ENCODE peak calls at places on chromosomes 1 and 21, in seven cellular contexts. One of them, this sample, is unnamed. For H3K4me1, the result is how much of the 10 kb centered on the place peaks cover.

GRCh38 chr1:58782308-58783089 is 1.3 kb downstream of the JUN start:
- DNase-seq in tibial nerve: peak
- DNase-seq in heart left ventricle: peak
- DNase-seq in H9: peak
- DNase-seq in uterus: peak
- DNase-seq in kidney: peak
- DNase-seq in left ventricle myocardium inferior: peak
- DNase-seq in this sample: no peak

GRCh38 chr21:43300496-43301423 is 126.2 kb downstream of the SIK1 start:
- DNase-seq in H9: no peak
- DNase-seq in heart left ventricle: peak
- DNase-seq in tibial nerve: peak
- DNase-seq in uterus: no peak
- DNase-seq in left ventricle myocardium inferior: peak
- DNase-seq in kidney: peak
- DNase-seq in this sample: no peak

GRCh38 chr1:65691962-65692361 is 100.7 kb upstream of the PDE4B start:
- DNase-seq in heart left ventricle: no peak
- DNase-seq in kidney: no peak
- DNase-seq in uterus: no peak
- DNase-seq in H9: no peak
- DNase-seq in tibial nerve: no peak
- DNase-seq in left ventricle myocardium inferior: no peak
- DNase-seq in this sample: no peak

GRCh38 chr1:236058141-236058626 is 6.7 kb downstream of the NID1 start:
- DNase-seq in heart left ventricle: no peak
- DNase-seq in kidney: no peak
- DNase-seq in uterus: no peak
- DNase-seq in H9: no peak
- DNase-seq in left ventricle myocardium inferior: no peak
- DNase-seq in tibial nerve: no peak
- DNase-seq in this sample: no peak

GRCh38 chr1:21672478-21673276 is 3.5 kb upstream of the RAP1GAP start:
- DNase-seq in left ventricle myocardium inferior: no peak
- DNase-seq in uterus: no peak
- DNase-seq in kidney: no peak
- DNase-seq in heart left ventricle: no peak
- DNase-seq in H9: peak
- DNase-seq in tibial nerve: no peak
- DNase-seq in this sample: no peak

GRCh38 chr1:37817481-37817880 is 9.5 kb upstream of the YRDC start:
- DNase-seq in left ventricle myocardium inferior: peak
- DNase-seq in uterus: no peak
- DNase-seq in tibial nerve: no peak
- DNase-seq in kidney: no peak
- DNase-seq in heart left ventricle: peak
- DNase-seq in H9: peak
- DNase-seq in this sample: no peak

GRCh38 chr1:44212355-44213221 is 683 bp upstream of the DMAP1 start:
- DNase-seq in heart left ventricle: no peak
- DNase-seq in uterus: no peak
- DNase-seq in tibial nerve: no peak
- DNase-seq in left ventricle myocardium inferior: no peak
- DNase-seq in kidney: no peak
- DNase-seq in H9: no peak
- DNase-seq in this sample: no peak

GRCh38 chr1:10686404-10687040 is 109.9 kb downstream of the CASZ1 start:
- DNase-seq in H9: no peak
- DNase-seq in kidney: peak
- DNase-seq in heart left ventricle: no peak
- DNase-seq in tibial nerve: no peak
- DNase-seq in left ventricle myocardium inferior: no peak
- DNase-seq in uterus: no peak
- DNase-seq in this sample: no peak

GRCh38 chr1:154747841-154748766 is 122.0 kb downstream of the KCNN3 start:
- DNase-seq in uterus: no peak
- DNase-seq in tibial nerve: no peak
- DNase-seq in H9: no peak
- DNase-seq in left ventricle myocardium inferior: peak
- DNase-seq in kidney: no peak
- DNase-seq in heart left ventricle: peak
- DNase-seq in this sample: peak

GRCh38 chr1:154845879-154846278 is 24.2 kb downstream of the KCNN3 start:
- DNase-seq in kidney: no peak
- DNase-seq in uterus: no peak
- DNase-seq in left ventricle myocardium inferior: no peak
- DNase-seq in H9: no peak
- DNase-seq in heart left ventricle: no peak
- DNase-seq in tibial nerve: no peak
- DNase-seq in this sample: no peak

GRCh38 chr1:213474054-213474453 is 423.0 kb downstream of the RPS6KC1 start:
- DNase-seq in H9: peak
- DNase-seq in tibial nerve: no peak
- DNase-seq in kidney: no peak
- DNase-seq in uterus: no peak
- DNase-seq in left ventricle myocardium inferior: peak
- DNase-seq in heart left ventricle: peak
- DNase-seq in this sample: no peak

GRCh38 chr1:183234660-183235476 is 48.8 kb downstream of the LAMC2 start:
- DNase-seq in tibial nerve: peak
- DNase-seq in H9: peak
- DNase-seq in heart left ventricle: peak
- DNase-seq in kidney: peak
- DNase-seq in left ventricle myocardium inferior: peak
- DNase-seq in uterus: peak
- DNase-seq in this sample: peak

GRCh38 chr1:191537030-191537429 is 621.2 kb upstream of the RGS18 start:
- DNase-seq in heart left ventricle: no peak
- DNase-seq in left ventricle myocardium inferior: no peak
- DNase-seq in H9: no peak
- DNase-seq in tibial nerve: no peak
- DNase-seq in kidney: no peak
- DNase-seq in uterus: no peak
- DNase-seq in this sample: no peak

GRCh38 chr1:19664453-19665043 is at the start of gene HTR6:
- DNase-seq in uterus: no peak
- DNase-seq in kidney: no peak
- DNase-seq in left ventricle myocardium inferior: no peak
- DNase-seq in heart left ventricle: no peak
- DNase-seq in tibial nerve: no peak
- DNase-seq in H9: no peak
- DNase-seq in this sample: no peak

GRCh38 chr21:44815225-44815624 is 2.6 kb downstream of the SUMO3 start:
- DNase-seq in uterus: no peak
- DNase-seq in left ventricle myocardium inferior: no peak
- DNase-seq in H9: no peak
- DNase-seq in tibial nerve: no peak
- DNase-seq in heart left ventricle: no peak
- DNase-seq in kidney: peak
- DNase-seq in this sample: no peak

GRCh38 chr1:50352428-50352827 is 70.8 kb downstream of the DMRTA2 start:
- DNase-seq in left ventricle myocardium inferior: no peak
- DNase-seq in kidney: no peak
- DNase-seq in uterus: no peak
- DNase-seq in tibial nerve: no peak
- DNase-seq in heart left ventricle: no peak
- DNase-seq in H9: no peak
- DNase-seq in this sample: no peak

GRCh38 chr1:61244114-61244513 is 161.8 kb downstream of the NFIA start:
- DNase-seq in left ventricle myocardium inferior: no peak
- DNase-seq in tibial nerve: no peak
- DNase-seq in heart left ventricle: no peak
- DNase-seq in H9: no peak
- DNase-seq in kidney: no peak
- DNase-seq in uterus: no peak
- DNase-seq in this sample: no peak

GRCh38 chr1:47184090-47184735 is 5.6 kb downstream of the PDZK1IP1 start:
- DNase-seq in tibial nerve: no peak
- DNase-seq in left ventricle myocardium inferior: no peak
- DNase-seq in uterus: no peak
- DNase-seq in H9: no peak
- DNase-seq in kidney: no peak
- DNase-seq in heart left ventricle: no peak
- DNase-seq in this sample: peak

DNA sequence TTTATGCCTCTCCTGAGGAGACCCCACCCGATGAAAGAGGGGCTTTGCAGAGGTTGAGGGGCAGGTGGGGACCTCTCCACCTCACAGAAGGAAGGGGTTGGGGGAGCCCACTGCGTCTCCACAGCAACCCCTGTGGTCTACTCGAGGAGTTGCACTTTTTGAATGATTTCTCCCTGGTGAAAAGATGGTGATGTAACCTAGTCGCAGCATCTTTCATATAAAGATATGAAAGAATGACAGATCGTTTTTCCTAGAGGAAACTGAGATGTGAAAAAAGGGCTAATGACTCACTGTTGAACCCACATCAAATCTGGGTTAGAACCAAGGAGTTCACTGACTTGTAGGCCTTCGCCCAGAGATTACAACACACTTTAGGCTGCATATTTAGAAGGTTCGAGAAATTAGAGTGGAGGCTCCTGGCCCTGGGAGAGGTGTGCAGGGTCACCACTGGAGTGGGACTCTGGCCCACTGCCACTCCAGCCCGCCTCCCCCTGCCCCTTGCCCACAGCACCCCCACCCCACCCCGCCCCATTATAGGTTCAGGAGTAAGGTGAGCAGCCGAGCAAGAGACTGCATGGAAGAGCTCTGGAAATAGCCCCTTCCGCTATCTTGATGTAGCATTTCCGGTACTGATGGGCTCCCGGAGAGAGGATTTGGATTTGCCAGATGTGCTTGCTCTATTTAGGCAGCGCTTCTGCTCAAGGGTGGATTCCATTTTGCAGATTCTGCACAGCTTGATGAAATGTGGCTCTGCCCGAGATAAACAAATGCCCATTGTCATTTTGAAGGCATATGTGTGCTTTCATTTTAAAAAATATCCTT is 6.7 kb downstream of the TGFB2 start:
- DNase-seq in tibial nerve: no peak
- DNase-seq in left ventricle myocardium inferior: no peak
- DNase-seq in kidney: no peak
- DNase-seq in heart left ventricle: no peak
- DNase-seq in H9: peak
- DNase-seq in uterus: peak
- DNase-seq in this sample: no peak
- TF ChIP-seq CTCF in tibial nerve: peak
- TF ChIP-seq CTCF in left ventricle myocardium inferior: peak
- TF ChIP-seq CTCF in kidney: peak
- TF ChIP-seq CTCF in heart left ventricle: peak
- TF ChIP-seq CTCF in H9: peak
- TF ChIP-seq CTCF in uterus: peak
- TF ChIP-seq CTCF in this sample: peak

GRCh38 chr1:25549273-25550154 is 6.1 kb downstream of the LDLRAP1 start:
- DNase-seq in heart left ventricle: peak
- DNase-seq in H9: no peak
- DNase-seq in kidney: peak
- DNase-seq in tibial nerve: no peak
- DNase-seq in left ventricle myocardium inferior: peak
- DNase-seq in uterus: no peak
- DNase-seq in this sample: no peak
- H3K4me1 ChIP-seq in heart left ventricle: half or more
- H3K4me1 ChIP-seq in H9: under half
- H3K4me1 ChIP-seq in kidney: half or more
- H3K4me1 ChIP-seq in tibial nerve: under half
- H3K4me1 ChIP-seq in left ventricle myocardium inferior: half or more
- H3K4me1 ChIP-seq in uterus: under half
- H3K4me1 ChIP-seq in this sample: half or more

DNA sequence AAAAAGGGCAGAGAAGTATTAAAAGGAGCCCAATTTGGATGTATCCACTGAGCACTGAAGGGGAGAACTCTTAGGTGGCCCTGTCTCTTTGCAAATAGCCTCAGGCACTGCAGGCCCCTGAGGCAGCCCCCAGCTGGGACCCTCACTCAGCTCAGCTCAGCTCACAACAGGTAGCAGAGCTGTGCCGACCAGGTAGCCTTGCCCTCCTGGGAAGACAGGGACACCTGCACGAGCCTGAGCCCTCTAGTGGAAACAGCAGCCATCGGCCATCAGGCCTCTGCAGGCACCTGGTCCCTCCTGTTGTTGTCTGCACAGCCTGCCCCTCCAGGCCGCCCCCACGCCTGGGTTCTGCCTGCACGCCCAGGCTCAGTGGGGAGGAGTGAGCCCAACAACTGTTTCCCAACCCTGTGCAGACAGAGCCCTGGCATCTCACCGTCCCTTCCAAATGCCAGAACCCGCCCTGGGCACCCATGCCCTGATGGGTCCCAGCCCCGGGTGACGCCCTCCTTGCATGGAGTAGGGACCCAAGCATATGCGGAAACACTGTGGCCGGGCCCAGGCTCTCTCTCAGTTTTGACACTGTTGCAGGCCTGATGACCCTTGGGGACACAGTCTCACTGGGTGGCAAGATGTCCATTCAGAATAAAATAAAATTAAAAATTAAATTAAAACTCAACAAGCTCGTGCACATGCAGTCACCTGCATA is 60.0 kb upstream of the AJAP1 start:
- DNase-seq in uterus: no peak
- DNase-seq in H9: peak
- DNase-seq in heart left ventricle: no peak
- DNase-seq in tibial nerve: no peak
- DNase-seq in left ventricle myocardium inferior: no peak
- DNase-seq in kidney: no peak
- DNase-seq in this sample: peak
- TF ChIP-seq CTCF in uterus: no peak
- TF ChIP-seq CTCF in H9: peak
- TF ChIP-seq CTCF in heart left ventricle: no peak
- TF ChIP-seq CTCF in tibial nerve: no peak
- TF ChIP-seq CTCF in left ventricle myocardium inferior: no peak
- TF ChIP-seq CTCF in kidney: peak
- TF ChIP-seq CTCF in this sample: no peak

DNA sequence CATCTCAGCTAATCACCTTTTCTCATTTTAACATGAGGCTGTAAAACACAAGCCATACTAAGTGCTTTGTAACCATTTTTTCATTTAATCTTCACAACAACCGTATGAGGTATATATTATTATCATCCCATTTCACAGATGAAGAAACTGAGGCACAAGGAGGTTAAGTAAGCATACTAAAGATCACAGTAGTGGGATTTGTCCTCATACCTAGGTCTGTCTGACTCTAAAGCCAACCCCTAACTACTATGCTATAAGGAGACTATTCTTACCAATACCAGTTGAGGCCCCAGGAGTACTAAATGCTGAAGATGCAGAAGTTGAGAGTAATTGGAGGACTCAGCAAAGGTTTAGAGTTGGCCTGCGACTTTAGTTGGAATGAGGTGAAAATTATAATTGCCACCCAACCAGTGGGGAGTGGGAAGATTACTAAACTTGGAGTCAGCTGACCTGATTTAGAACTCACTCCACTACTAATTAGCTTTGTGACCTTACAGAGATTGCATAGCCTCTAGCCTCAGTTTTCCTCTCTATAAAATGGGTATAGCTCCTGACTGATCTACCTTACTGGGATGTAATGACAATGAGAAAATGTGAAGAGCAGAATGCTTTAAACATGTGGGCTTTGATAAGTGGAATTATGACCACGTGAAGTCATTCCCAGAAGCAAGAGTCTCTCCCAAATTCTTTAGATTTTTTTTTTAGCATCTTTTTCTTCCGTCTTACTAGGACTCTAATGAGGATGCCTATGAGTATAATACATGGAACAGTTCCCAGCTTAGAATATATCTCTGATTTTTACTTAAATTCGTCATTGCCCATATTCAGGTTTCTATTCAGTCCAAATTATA is 85.8 kb upstream of the IPO9 start:
- DNase-seq in heart left ventricle: no peak
- DNase-seq in uterus: no peak
- DNase-seq in tibial nerve: no peak
- DNase-seq in H9: no peak
- DNase-seq in kidney: no peak
- DNase-seq in left ventricle myocardium inferior: no peak
- DNase-seq in this sample: no peak
- H3K4me1 ChIP-seq in heart left ventricle: half or more
- H3K4me1 ChIP-seq in uterus: under half
- H3K4me1 ChIP-seq in tibial nerve: under half
- H3K4me1 ChIP-seq in H9: under half
- H3K4me1 ChIP-seq in kidney: under half
- H3K4me1 ChIP-seq in left ventricle myocardium inferior: half or more
- H3K4me1 ChIP-seq in this sample: under half

This sample was measured in vagina.